ENCODE peak calls at places on chromosomes 7 and 10, in six cellular contexts. A, R, E, B, N and W are unnamed samples.

GRCh38 chr7:2522780-2523433 is 3.3 kb downstream of the LFNG start:
- DNase-seq in A (peak; percentile 76), R (peak; percentile 88), E (peak; percentile 89), B (peak; percentile 37), N (peak; percentile 82), W (peak; percentile 73)

GRCh38 chr10:42975558-42976352 is 101.1 kb upstream of the RET start:
- DNase-seq in A (no peak), R (no peak), E (no peak), B (peak; percentile 62), N (no peak), W (no peak)

GRCh38 chr7:141915565-141915964 is 634 bp upstream of the OR9A4 start:
- DNase-seq in A (no peak), R (no peak), E (no peak), B (peak; percentile 49), N (no peak), W (peak; percentile 67)

GRCh38 chr7:29723599-29723998 is 82.7 kb upstream of the WIPF3 start:
- DNase-seq in A (no peak), R (no peak), E (peak; percentile 72), B (peak; percentile 13), N (peak; percentile 73), W (peak; percentile 25)

GRCh38 chr7:5421626-5422323 is 1.9 kb downstream of the TNRC18 start:
- DNase-seq in A (peak; percentile 63), R (peak; percentile 67), E (peak; percentile 68), B (peak; percentile 69), N (peak; percentile 52), W (peak; percentile 78)

GRCh38 chr10:22894714-22895113 is 33.1 kb upstream of the ARMC3 start:
- DNase-seq in A (no peak), R (no peak), E (no peak), B (no peak), N (no peak), W (peak; percentile 20)

GRCh38 chr7:147894271-147894670 is 696.3 kb upstream of the C7orf33 start:
- DNase-seq in A (peak; percentile 3), R (peak; percentile 53), E (no peak), B (peak; percentile 35), N (no peak), W (no peak)

GRCh38 chr7:20791523-20791879 is 4.8 kb upstream of the SP8 start:
- DNase-seq in A (no peak), R (no peak), E (no peak), B (no peak), N (no peak), W (no peak)

GRCh38 chr7:90594791-90595317 is 1.3 kb upstream of the CDK14 start:
- DNase-seq in A (peak; percentile 100), R (peak; percentile 54), E (peak; percentile 96), B (peak; percentile 90), N (peak; percentile 95), W (peak; percentile 27)

GRCh38 chr10:123081896-123082295 is 53.9 kb upstream of the HMX3 start:
- DNase-seq in A (no peak), R (no peak), E (no peak), B (no peak), N (no peak), W (no peak)

GRCh38 chr7:83648464-83649241 is at the start of gene SEMA3E:
- DNase-seq in A (no peak), R (peak; percentile 70), E (peak; percentile 72), B (peak; percentile 52), N (peak; percentile 67), W (peak; percentile 61)

GRCh38 chr10:37263304-37263703 is 137.9 kb downstream of the ANKRD30A start:
- DNase-seq in A (peak; percentile 5), R (no peak), E (no peak), B (peak; percentile 83), N (no peak), W (no peak)

GRCh38 chr10:60810437-60811182 is 32.3 kb downstream of the CDK1 start:
- DNase-seq in A (no peak), R (no peak), E (peak; percentile 73), B (peak; percentile 65), N (peak; percentile 66), W (peak; percentile 58)

GRCh38 chr7:108059526-108059925 is 56.6 kb upstream of the LAMB1 start:
- DNase-seq in A (no peak), R (no peak), E (no peak), B (no peak), N (no peak), W (no peak)

GRCh38 chr7:18177815-18178660 is 150.4 kb upstream of the PRPS1L1 start:
- DNase-seq in A (no peak), R (no peak), E (peak; percentile 81), B (peak; percentile 95), N (peak; percentile 77), W (peak; percentile 16)

GRCh38 chr10:126421745-126422144 is 33.5 kb upstream of the ADAM12 start:
- DNase-seq in A (no peak), R (no peak), E (peak; percentile 100), B (peak; percentile 46), N (peak; percentile 100), W (peak; percentile 8)

GRCh38 chr10:24360286-24361127 is 151.6 kb downstream of the KIAA1217 start:
- DNase-seq in A (peak; percentile 90), R (peak; percentile 80), E (peak; percentile 68), B (peak; percentile 77), N (peak; percentile 56), W (peak; percentile 81)

GRCh38 chr7:18724311-18724710 is 228.8 kb downstream of the HDAC9 start:
- DNase-seq in A (no peak), R (no peak), E (peak; percentile 7), B (peak; percentile 46), N (no peak), W (no peak)

GRCh38 chr7:77327067-77327931 is 88.8 kb downstream of the GSAP start:
- DNase-seq in A (no peak), R (no peak), E (peak; percentile 51), B (peak; percentile 46), N (peak; percentile 34), W (peak; percentile 65)

GRCh38 chr10:58384095-58384494 is 1.1 kb upstream of the TFAM start:
- DNase-seq in A (no peak), R (no peak), E (peak; percentile 5), B (peak; percentile 62), N (no peak), W (no peak)

GRCh38 chr10:117818696-117819095 is 228.0 kb downstream of the RAB11FIP2 start:
- DNase-seq in A (no peak), R (no peak), E (no peak), B (no peak), N (no peak), W (no peak)

GRCh38 chr10:14254368-14254767 is 76.4 kb downstream of the FRMD4A start:
- DNase-seq in A (no peak), R (no peak), E (peak; percentile 79), B (peak; percentile 71), N (peak; percentile 74), W (no peak)

GRCh38 chr7:92835851-92836488 is 403 bp downstream of the CDK6 start:
- DNase-seq in A (peak; percentile 26), R (no peak), E (peak; percentile 43), B (peak; percentile 23), N (peak; percentile 25), W (peak; percentile 28)

GRCh38 chr7:92838934-92839333 is 2.6 kb upstream of the CDK6 start:
- DNase-seq in A (no peak), R (no peak), E (no peak), B (no peak), N (no peak), W (no peak)

GRCh38 chr7:92836489-92837213 is at the start of gene CDK6:
- DNase-seq in A (peak; percentile 43), R (peak; percentile 72), E (peak; percentile 71), B (peak; percentile 62), N (peak; percentile 61), W (peak; percentile 85)

GRCh38 chr7:92835140-92835850 is 1.1 kb downstream of the CDK6 start:
- DNase-seq in A (peak; percentile 78), R (peak; percentile 84), E (peak; percentile 74), B (peak; percentile 62), N (peak; percentile 62), W (peak; percentile 78)

DNA sequence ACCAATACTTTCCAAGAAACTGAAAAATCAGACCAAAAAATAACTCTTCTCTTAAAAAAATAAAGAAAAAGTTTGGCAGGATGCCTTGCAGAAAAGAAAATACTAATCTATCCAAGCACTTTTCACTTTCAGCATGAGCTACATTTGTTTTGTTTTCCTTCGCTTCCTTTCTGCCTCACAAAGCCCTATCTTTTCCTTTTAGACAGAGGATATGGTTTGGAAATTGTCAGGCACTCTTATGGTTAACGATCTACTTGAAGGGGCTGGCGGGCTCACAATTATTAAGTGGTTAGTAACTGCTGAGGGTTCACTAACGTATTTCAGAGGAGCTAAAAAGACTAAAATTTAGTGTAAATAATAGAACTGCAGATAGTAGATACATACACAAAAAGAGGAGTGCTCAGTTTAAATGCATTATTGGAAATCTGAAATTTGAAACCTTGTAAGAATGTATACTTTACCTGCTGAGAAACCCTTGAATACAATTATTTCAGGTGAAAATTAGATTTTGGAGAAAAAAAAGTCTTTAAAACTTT is 909 bp upstream of the CDK6 start:
- DNase-seq in A (peak; percentile 25), R (peak; percentile 19), E (peak; percentile 45), B (peak; percentile 14), N (peak; percentile 29), W (no peak)
- TF ChIP-seq EZH2 in A (peak; percentile 20), R (no peak), E (no peak), B (no peak), N (no peak), W (no peak)

DNA sequence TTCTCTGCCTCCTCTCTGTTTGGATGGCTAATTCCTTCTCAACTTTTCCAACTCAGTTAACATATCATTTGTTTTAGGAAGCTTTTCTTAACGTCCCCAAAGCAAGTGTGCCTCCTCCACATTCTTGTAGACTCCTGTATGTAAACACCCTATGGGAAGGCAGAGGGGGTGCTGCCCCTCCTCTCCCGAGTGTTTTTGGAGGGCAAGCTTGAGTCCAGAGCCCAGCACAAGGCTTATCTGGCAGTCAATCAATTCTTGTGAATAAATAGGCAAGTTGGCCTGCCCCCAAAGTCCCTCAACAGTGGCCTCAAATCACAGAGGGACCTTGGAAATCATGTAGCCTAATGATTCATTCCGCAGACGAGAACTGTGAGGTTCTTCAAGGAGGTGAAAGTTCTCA is 305.6 kb downstream of the RPS24 start:
- DNase-seq in A (no peak), R (no peak), E (no peak), B (no peak), N (no peak), W (no peak)
- H3K4me1 ChIP-seq in A (no peaks in the 10 kb centered on the region), R (peaks cover 14% of the 10 kb centered on the region), E (peaks cover 17% of the 10 kb centered on the region), B (no peaks in the 10 kb centered on the region), N (peaks cover 21% of the 10 kb centered on the region), W (no peaks in the 10 kb centered on the region)

GRCh38 chr7:105877736-105878135 is 1.3 kb upstream of the ATXN7L1 start:
- DNase-seq in A (peak; percentile 30), R (no peak), E (no peak), B (no peak), N (no peak), W (no peak)
- H3K27ac ChIP-seq in A (peak overlapping the region; percentile 76), R (no peak overlapping the region), E (peak overlapping the region; percentile 70), B (peak overlapping the region; percentile 19), N (no peak overlapping the region), W (peak overlapping the region; percentile 79)

DNA sequence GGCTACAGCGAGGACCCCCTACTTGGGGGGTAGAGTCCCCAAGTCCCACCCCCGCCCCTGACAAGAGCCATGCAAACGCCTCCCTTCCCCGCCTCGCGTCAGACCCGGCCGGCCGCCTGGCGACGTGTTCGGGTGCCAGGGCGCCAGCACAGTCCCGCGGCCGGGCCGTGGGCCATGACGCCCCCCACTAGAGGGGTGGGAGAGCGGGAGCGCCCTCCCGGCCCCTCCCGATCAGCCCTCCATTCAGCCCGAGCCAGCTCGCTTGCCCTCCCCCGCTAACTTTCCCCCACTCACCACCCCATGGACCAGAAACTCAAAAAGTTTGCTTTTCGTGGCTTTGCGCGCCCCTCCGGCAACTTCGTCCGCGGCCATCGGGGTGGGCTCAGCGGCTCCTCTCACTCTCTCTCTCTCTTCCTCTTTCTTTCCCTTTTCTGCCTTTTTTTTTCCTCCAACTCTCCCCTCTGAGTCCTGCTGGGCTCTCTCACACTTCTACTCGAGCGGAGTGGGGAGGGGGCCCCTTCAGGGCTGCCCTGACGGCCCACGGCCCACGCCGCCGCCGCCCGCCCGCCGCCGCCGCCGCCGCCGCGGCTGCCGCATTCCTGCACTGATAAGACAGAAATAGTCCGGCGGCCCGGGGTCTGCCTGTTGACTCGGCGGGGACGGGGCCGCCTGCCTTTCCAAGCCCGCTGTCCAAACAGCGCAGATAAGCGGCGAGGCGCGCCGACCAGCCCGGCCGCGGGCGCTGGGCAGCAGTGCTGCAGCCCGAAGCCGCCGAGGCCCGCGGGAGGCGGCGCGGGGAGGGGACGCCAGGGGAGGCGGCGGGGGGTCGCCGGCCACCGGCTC is at the start of gene SMARCD3:
- DNase-seq in A (peak; percentile 85), R (peak; percentile 94), E (peak; percentile 77), B (peak; percentile 25), N (peak; percentile 59), W (peak; percentile 88)
- TF ChIP-seq EZH2 in A (no peak), R (peak; percentile 52), E (no peak), B (no peak), N (no peak), W (no peak)